ENCODE peak calls at places on chromosomes 4 and X, in five cellular contexts. S, W, E, K and V are unnamed samples.

GRCh38 chrX:86917959-86918358 is 599.6 kb upstream of the KLHL4 start:
- DNase-seq in S (no peak), W (no peak), E (no peak), K (no peak), V (no peak)

GRCh38 chr4:20253799-20254409 is 2.2 kb downstream of the SLIT2 start:
- DNase-seq in S (peak; percentile 48), W (peak; percentile 75), E (peak; percentile 60), K (no peak), V (no peak)

GRCh38 chrX:101813200-101813599 is 118.6 kb downstream of the ZMAT1 start:
- DNase-seq in S (no peak), W (no peak), E (no peak), K (no peak), V (no peak)

GRCh38 chr4:184453402-184454160 is 20.8 kb downstream of the IRF2 start:
- DNase-seq in S (peak; percentile 29), W (no peak), E (peak; percentile 82), K (peak; percentile 23), V (peak; percentile 45)

GRCh38 chr4:155512812-155513211 is 136.0 kb upstream of the MAP9 start:
- DNase-seq in S (no peak), W (no peak), E (peak; percentile 50), K (no peak), V (no peak)

GRCh38 chrX:79325263-79325958 is 41.7 kb downstream of the ITM2A start:
- DNase-seq in S (peak; percentile 14), W (no peak), E (no peak), K (no peak), V (peak; percentile 34)

GRCh38 chr4:166887457-166887856 is 346.8 kb downstream of the SPOCK3 start:
- DNase-seq in S (no peak), W (no peak), E (no peak), K (no peak), V (no peak)

GRCh38 chr4:27338530-27338929 is 477.9 kb downstream of the STIM2 start:
- DNase-seq in S (no peak), W (no peak), E (no peak), K (no peak), V (no peak)

GRCh38 chr4:60216752-60217151 is 983.4 kb upstream of the ADGRL3 start:
- DNase-seq in S (no peak), W (no peak), E (peak; percentile 76), K (no peak), V (no peak)

GRCh38 chrX:9135901-9136510 is 102.1 kb upstream of the FAM9B start:
- DNase-seq in S (no peak), W (no peak), E (peak; percentile 45), K (no peak), V (no peak)

GRCh38 chrX:140439455-140439854 is 65.4 kb downstream of the SOX3 start:
- DNase-seq in S (peak; percentile 92), W (no peak), E (no peak), K (no peak), V (no peak)

GRCh38 chr4:52350926-52351325 is 299.8 kb downstream of the SPATA18 start:
- DNase-seq in S (no peak), W (no peak), E (no peak), K (no peak), V (no peak)

GRCh38 chr4:90575371-90575770 is 448.2 kb downstream of the CCSER1 start:
- DNase-seq in S (no peak), W (no peak), E (no peak), K (no peak), V (no peak)

GRCh38 chr4:65399131-65399530 is 271.2 kb downstream of the EPHA5 start:
- DNase-seq in S (no peak), W (no peak), E (no peak), K (no peak), V (no peak)

GRCh38 chr4:148998719-148999118 is 556.5 kb upstream of the NR3C2 start:
- DNase-seq in S (peak; percentile 68), W (no peak), E (peak; percentile 2), K (no peak), V (no peak)

GRCh38 chr4:74473155-74473811 is 28.3 kb downstream of the AREG start:
- DNase-seq in S (no peak), W (no peak), E (peak; percentile 92), K (no peak), V (no peak)

GRCh38 chr4:175705407-175705806 is 106.7 kb downstream of the GPM6A start:
- DNase-seq in S (peak; percentile 80), W (peak; percentile 84), E (peak; percentile 0), K (no peak), V (no peak)

GRCh38 chr4:48012819-48013218 is 3.7 kb downstream of the CNGA1 start:
- DNase-seq in S (no peak), W (no peak), E (peak; percentile 33), K (no peak), V (no peak)

GRCh38 chrX:85963736-85964135 is 83.6 kb downstream of the CHM start:
- DNase-seq in S (no peak), W (no peak), E (peak; percentile 67), K (no peak), V (no peak)

GRCh38 chrX:21708116-21708515 is 49.8 kb downstream of the SMPX start:
- DNase-seq in S (no peak), W (no peak), E (peak; percentile 2), K (no peak), V (no peak)

DNA sequence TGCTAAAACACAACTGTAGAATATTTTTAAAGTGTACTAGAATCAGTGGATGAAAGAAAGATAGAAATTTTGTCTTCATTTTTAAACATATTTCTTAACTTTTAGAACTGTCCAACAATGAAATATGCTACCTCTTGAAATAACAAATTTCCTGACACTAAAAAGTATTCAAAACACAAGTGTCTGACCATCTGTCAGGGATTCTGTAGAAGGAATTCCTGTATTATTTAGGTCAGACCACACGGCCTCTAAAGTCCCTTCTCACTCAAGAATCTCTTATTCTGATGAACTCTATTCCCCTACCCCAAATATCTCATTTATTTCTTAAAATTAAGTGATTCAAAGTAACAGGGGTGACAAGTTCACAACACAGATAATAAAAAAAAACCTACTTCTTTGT is 99.1 kb downstream of the MAML3 start:
- DNase-seq in S (no peak), W (no peak), E (no peak), K (no peak), V (no peak)
- H3K27ac ChIP-seq in S (no peak overlapping the region), W (no peak overlapping the region), E (no peak overlapping the region), K (no peak overlapping the region), V (no peak overlapping the region)

GRCh38 chrX:107935664-107936433 is 46.3 kb downstream of the TEX13B start:
- DNase-seq in S (peak; percentile 23), W (no peak), E (peak; percentile 10), K (no peak), V (no peak)
- H3K4me3 ChIP-seq in S (peak overlapping the region; percentile 47), W (no peak overlapping the region), E (peak overlapping the region; percentile 16), K (no peak overlapping the region), V (no peak overlapping the region)

GRCh38 chrX:153667931-153668396 is 5.6 kb downstream of the PNCK start:
- DNase-seq in S (peak; percentile 82), W (peak; percentile 94), E (peak; percentile 89), K (peak; percentile 76), V (peak; percentile 72)

GRCh38 chrX:153669174-153669890 is 4.3 kb downstream of the PNCK start:
- DNase-seq in S (peak; percentile 62), W (peak; percentile 60), E (peak; percentile 18), K (peak; percentile 77), V (peak; percentile 29)

GRCh38 chrX:153669901-153670731 is 3.5 kb downstream of the PNCK start:
- DNase-seq in S (no peak), W (peak; percentile 62), E (no peak), K (no peak), V (no peak)

GRCh38 chrX:153667281-153667831 is 6.3 kb downstream of the PNCK start:
- DNase-seq in S (no peak), W (peak; percentile 57), E (no peak), K (no peak), V (no peak)

DNA sequence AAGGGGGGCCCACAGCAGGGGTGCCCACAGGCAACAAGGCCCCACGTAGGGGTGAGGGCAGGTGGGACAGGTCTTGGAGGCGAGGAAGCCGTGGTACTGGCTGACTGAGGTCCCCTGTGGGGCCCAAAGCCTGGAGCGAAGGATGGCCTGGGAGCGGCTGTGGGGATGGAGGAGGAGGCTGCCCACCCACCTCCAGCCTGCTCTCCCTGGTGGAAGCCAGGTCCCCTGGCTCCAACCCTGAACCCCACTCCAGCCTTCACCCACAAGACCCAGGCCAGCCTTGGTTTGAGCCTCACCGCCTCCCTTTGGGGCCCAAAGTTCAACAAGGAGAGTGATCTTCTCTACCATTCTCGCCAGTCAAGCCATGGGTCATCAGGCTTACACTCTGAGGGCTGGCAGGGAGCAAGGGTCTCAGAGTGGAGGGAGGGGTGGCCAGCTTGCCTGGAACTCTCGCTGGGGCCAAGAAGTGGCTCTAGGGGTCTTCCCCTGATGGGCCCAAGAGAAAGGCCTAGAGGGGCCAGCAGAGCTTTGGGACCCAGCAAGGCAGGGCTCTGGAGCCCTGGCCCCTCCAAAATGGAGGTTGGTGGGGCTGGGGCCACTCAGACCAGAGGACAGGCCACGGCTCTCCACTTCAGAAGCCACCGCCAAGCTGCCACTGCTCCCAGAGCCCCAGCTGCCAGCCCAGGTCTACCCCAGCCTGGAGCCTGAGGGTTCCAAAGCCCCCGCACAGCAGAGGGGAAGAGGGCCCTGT is 5.0 kb downstream of the PNCK start:
- DNase-seq in S (no peak), W (peak; percentile 57), E (no peak), K (no peak), V (no peak)
- H3K9me3 ChIP-seq in S (no peaks in the 10 kb centered on the region), W (no peaks in the 10 kb centered on the region), E (no peaks in the 10 kb centered on the region), K (no peaks in the 10 kb centered on the region), V (no peaks in the 10 kb centered on the region)

DNA sequence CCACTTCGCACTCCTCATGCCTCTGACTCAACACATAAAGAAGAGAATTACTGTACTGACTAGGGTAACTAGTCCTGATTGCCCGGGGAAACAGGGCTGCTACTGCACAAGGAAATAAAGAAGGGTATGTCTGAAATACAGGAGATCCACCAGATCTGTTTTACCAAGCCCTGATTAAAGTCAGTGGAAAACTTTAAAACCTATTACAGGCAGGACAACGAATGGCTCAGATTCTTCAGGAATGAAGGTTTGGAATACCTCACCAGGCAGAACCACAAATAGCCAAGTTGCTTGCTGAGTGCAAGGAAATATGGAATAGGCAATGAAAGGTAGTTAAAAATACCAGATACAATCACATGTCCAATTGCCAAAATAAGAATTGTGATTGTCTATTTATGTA is 17.3 kb downstream of the LAMTOR3 start:
- DNase-seq in S (no peak), W (no peak), E (no peak), K (no peak), V (no peak)
- H3K27ac ChIP-seq in S (no peak overlapping the region), W (peak overlapping the region; percentile 68), E (no peak overlapping the region), K (no peak overlapping the region), V (no peak overlapping the region)

DNA sequence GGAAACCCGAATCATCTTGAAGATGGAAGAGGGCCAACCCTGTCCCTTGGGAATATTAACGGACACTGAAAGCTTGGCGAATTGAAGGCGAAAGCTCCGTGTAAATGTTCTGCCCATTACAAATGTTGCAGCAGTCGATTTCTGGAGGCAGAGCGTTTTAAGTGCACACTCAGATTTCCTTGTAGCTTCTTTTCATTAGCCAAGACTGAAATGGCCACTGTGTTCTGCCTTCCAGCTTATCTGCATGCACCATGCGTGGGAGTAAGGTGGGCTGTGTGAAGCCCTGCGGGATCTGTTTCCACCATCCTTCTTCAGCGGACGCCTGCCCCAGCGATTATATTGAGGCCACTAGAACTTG is 1.3 kb downstream of the SMIM20 start:
- DNase-seq in S (no peak), W (no peak), E (peak; percentile 83), K (peak; percentile 72), V (no peak)
- H3K4me3 ChIP-seq in S (peak overlapping the region; percentile 74), W (no peak overlapping the region), E (no peak overlapping the region), K (peak overlapping the region; percentile 47), V (no peak overlapping the region)